ENCODE peak calls at places on chromosomes 1 and 21, in nine cellular contexts. One of them, this sample, is unnamed.

GRCh38 chr1:241237873-241238272 is 119.1 kb downstream of the RGS7 start:
- DNase-seq in naive B cell: no peak
- DNase-seq in nucleus accumbens: no peak
- DNase-seq in islet precursor cell: no peak
- DNase-seq in stimulated activated CD8-positive, alpha-beta memory T cell treated with anti-CD3 and anti-CD28 coated beads, Interleukin-15, amount 100 ng/mL, for 1 hour: no peak
- DNase-seq in pancreas: no peak
- DNase-seq in GF-D8: no peak
- DNase-seq in H54: no peak
- DNase-seq in GDM1: no peak
- DNase-seq in this sample: no peak

GRCh38 chr1:1986451-1987141 is 17.0 kb downstream of the CFAP74 start:
- DNase-seq in nucleus accumbens: no peak
- DNase-seq in naive B cell: no peak
- DNase-seq in pancreas: no peak
- DNase-seq in stimulated activated CD8-positive, alpha-beta memory T cell treated with anti-CD3 and anti-CD28 coated beads, Interleukin-15, amount 100 ng/mL, for 1 hour: no peak
- DNase-seq in islet precursor cell: no peak
- DNase-seq in H54: no peak
- DNase-seq in GDM1: no peak
- DNase-seq in GF-D8: no peak
- DNase-seq in this sample: no peak

GRCh38 chr21:36994501-36995189 is 11.9 kb upstream of the RIPPLY3 start:
- DNase-seq in pancreas: no peak
- DNase-seq in islet precursor cell: peak
- DNase-seq in stimulated activated CD8-positive, alpha-beta memory T cell treated with anti-CD3 and anti-CD28 coated beads, Interleukin-15, amount 100 ng/mL, for 1 hour: no peak
- DNase-seq in nucleus accumbens: no peak
- DNase-seq in GF-D8: no peak
- DNase-seq in naive B cell: no peak
- DNase-seq in H54: no peak
- DNase-seq in GDM1: no peak
- DNase-seq in this sample: no peak

GRCh38 chr1:83860506-83861221 is 138.3 kb downstream of the TTLL7 start:
- DNase-seq in H54: no peak
- DNase-seq in GF-D8: no peak
- DNase-seq in naive B cell: peak
- DNase-seq in stimulated activated CD8-positive, alpha-beta memory T cell treated with anti-CD3 and anti-CD28 coated beads, Interleukin-15, amount 100 ng/mL, for 1 hour: peak
- DNase-seq in pancreas: peak
- DNase-seq in islet precursor cell: peak
- DNase-seq in GDM1: peak
- DNase-seq in nucleus accumbens: peak
- DNase-seq in this sample: no peak

GRCh38 chr1:156160744-156161181 is 7.4 kb downstream of the SEMA4A start:
- DNase-seq in naive B cell: no peak
- DNase-seq in GDM1: no peak
- DNase-seq in H54: no peak
- DNase-seq in stimulated activated CD8-positive, alpha-beta memory T cell treated with anti-CD3 and anti-CD28 coated beads, Interleukin-15, amount 100 ng/mL, for 1 hour: peak
- DNase-seq in nucleus accumbens: peak
- DNase-seq in islet precursor cell: peak
- DNase-seq in GF-D8: no peak
- DNase-seq in pancreas: peak
- DNase-seq in this sample: no peak

GRCh38 chr1:192530254-192530653 is 45.3 kb upstream of the RGS1 start:
- DNase-seq in naive B cell: peak
- DNase-seq in stimulated activated CD8-positive, alpha-beta memory T cell treated with anti-CD3 and anti-CD28 coated beads, Interleukin-15, amount 100 ng/mL, for 1 hour: no peak
- DNase-seq in nucleus accumbens: no peak
- DNase-seq in islet precursor cell: no peak
- DNase-seq in pancreas: no peak
- DNase-seq in H54: no peak
- DNase-seq in GF-D8: no peak
- DNase-seq in GDM1: no peak
- DNase-seq in this sample: no peak

GRCh38 chr21:36472377-36472776 is 7.5 kb downstream of the CLDN14 start:
- DNase-seq in naive B cell: no peak
- DNase-seq in GF-D8: no peak
- DNase-seq in nucleus accumbens: no peak
- DNase-seq in H54: no peak
- DNase-seq in pancreas: no peak
- DNase-seq in stimulated activated CD8-positive, alpha-beta memory T cell treated with anti-CD3 and anti-CD28 coated beads, Interleukin-15, amount 100 ng/mL, for 1 hour: no peak
- DNase-seq in GDM1: no peak
- DNase-seq in islet precursor cell: no peak
- DNase-seq in this sample: no peak

GRCh38 chr1:227777646-227778045 is 37.8 kb upstream of the PRSS38 start:
- DNase-seq in GF-D8: no peak
- DNase-seq in pancreas: no peak
- DNase-seq in nucleus accumbens: no peak
- DNase-seq in naive B cell: no peak
- DNase-seq in islet precursor cell: peak
- DNase-seq in stimulated activated CD8-positive, alpha-beta memory T cell treated with anti-CD3 and anti-CD28 coated beads, Interleukin-15, amount 100 ng/mL, for 1 hour: no peak
- DNase-seq in H54: no peak
- DNase-seq in GDM1: no peak
- DNase-seq in this sample: no peak

This sample was measured in HS-27A.